ENCODE peak calls at places on chromosomes 13 and 19, in eight cellular contexts. Q, N, I, A, O, X, H and G are unnamed samples.

GRCh38 chr13:33694546-33694945 is 123.4 kb upstream of the RFC3 start:
- DNase-seq in A (no peak), I (no peak), O (no peak), N (no peak), H (no peak), Q (no peak), X (no peak), G (no peak)

GRCh38 chr13:47120284-47120683 is 223.4 kb upstream of the HTR2A start:
- DNase-seq in H (no peak), X (no peak), A (no peak), I (no peak), N (no peak), Q (no peak), O (no peak), G (no peak)

GRCh38 chr13:39273953-39274352 is 235.7 kb downstream of the NHLRC3 start:
- DNase-seq in Q (no peak), N (no peak), I (no peak), O (peak), H (peak), X (peak), A (peak), G (peak)

GRCh38 chr19:2097330-2098327 is 914 bp downstream of the IZUMO4 start:
- DNase-seq in A (no peak), O (no peak), Q (no peak), I (no peak), N (no peak), H (no peak), X (no peak), G (no peak)

GRCh38 chr13:75493156-75493555 is 11.2 kb upstream of the TBC1D4 start:
- DNase-seq in X (no peak), H (no peak), I (no peak), A (no peak), O (no peak), Q (no peak), N (no peak), G (no peak)

GRCh38 chr19:54281008-54281728 is at the start of gene LILRB2:
- DNase-seq in A (no peak), O (no peak), N (no peak), Q (no peak), X (no peak), I (no peak), H (no peak), G (no peak)

GRCh38 chr19:55635334-55635717 is 5.5 kb upstream of the ZNF580 start:
- DNase-seq in Q (no peak), I (no peak), X (no peak), O (no peak), A (no peak), N (no peak), H (no peak), G (no peak)

GRCh38 chr13:74289861-74290260 is 155.7 kb upstream of the KLF12 start:
- DNase-seq in O (no peak), X (no peak), A (no peak), Q (no peak), I (no peak), H (no peak), N (no peak), G (no peak)

GRCh38 chr19:17266589-17266974 is 661 bp upstream of the BABAM1 start:
- DNase-seq in Q (no peak), X (no peak), H (no peak), N (no peak), O (no peak), A (no peak), I (no peak), G (no peak)

GRCh38 chr19:7267792-7268736 is 26.1 kb downstream of the INSR start:
- DNase-seq in X (no peak), H (no peak), A (no peak), O (no peak), Q (no peak), N (no peak), I (no peak), G (no peak)

GRCh38 chr19:2661615-2662014 is 40.9 kb downstream of the GNG7 start:
- DNase-seq in I (no peak), A (no peak), Q (no peak), H (no peak), O (no peak), X (no peak), N (no peak), G (no peak)

GRCh38 chr13:49315036-49315565 is 67.4 kb downstream of the CDADC1 start:
- DNase-seq in N (peak), Q (no peak), A (no peak), H (no peak), I (no peak), X (no peak), O (no peak), G (no peak)

GRCh38 chr19:38287604-38288003 is 16.4 kb upstream of the C19orf33 start:
- DNase-seq in H (no peak), N (no peak), O (no peak), A (no peak), I (no peak), Q (no peak), X (no peak), G (no peak)

GRCh38 chr19:13835791-13836723 is 40.8 kb downstream of the ZSWIM4 start:
- DNase-seq in A (no peak), Q (peak), N (peak), X (no peak), I (no peak), H (no peak), O (no peak), G (no peak)

GRCh38 chr13:100859861-100860260 is 185.3 kb upstream of the TMTC4 start:
- DNase-seq in A (no peak), H (no peak), N (no peak), Q (no peak), X (no peak), O (no peak), I (no peak), G (no peak)

GRCh38 chr13:44969858-44970484 is 19.3 kb downstream of the NUFIP1 start:
- DNase-seq in Q (no peak), N (no peak), A (no peak), H (peak), I (peak), X (peak), O (peak), G (peak)

GRCh38 chr13:47964863-47965262 is 36.2 kb downstream of the SUCLA2 start:
- DNase-seq in O (no peak), Q (no peak), H (no peak), X (no peak), N (no peak), I (no peak), A (no peak), G (no peak)

GRCh38 chr19:35116085-35116801 is 620 bp downstream of the FXYD3 start:
- DNase-seq in O (no peak), Q (no peak), N (no peak), X (peak), I (no peak), A (peak), H (no peak), G (peak)

DNA sequence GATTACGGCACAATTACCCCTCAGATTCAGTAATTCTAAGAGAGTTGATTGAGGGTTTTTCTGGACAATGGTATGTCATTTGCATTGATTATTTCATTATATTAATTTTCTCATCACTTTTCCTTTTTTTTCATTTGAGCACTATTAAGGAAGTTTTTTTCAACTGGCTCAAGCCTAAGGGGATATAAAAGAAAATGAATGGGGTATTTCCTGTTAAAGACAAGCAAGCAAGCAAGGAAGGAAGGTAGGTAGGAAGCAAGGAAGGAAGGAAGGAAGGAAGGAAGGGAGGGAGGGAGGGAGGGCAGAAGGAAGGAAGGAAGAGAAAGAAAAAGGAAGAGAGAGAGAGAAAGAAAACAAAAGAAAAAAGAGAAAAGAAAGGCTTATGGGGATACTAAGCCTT is 620.3 kb downstream of the DIAPH3 start:
- DNase-seq in O (no peak), I (no peak), N (no peak), Q (no peak), A (no peak), H (no peak), X (no peak), G (no peak)
- H3K27ac ChIP-seq in O (no peak), I (no peak), N (no peak), Q (no peak), A (no peak), H (no peak), X (no peak), G (no peak)

GRCh38 chr13:80889829-80890228 is 548.9 kb upstream of the SPRY2 start:
- DNase-seq in A (no peak), H (no peak), N (no peak), X (no peak), I (no peak), Q (no peak), O (no peak), G (no peak)

GRCh38 chr13:80888421-80888820 is 547.5 kb upstream of the SPRY2 start:
- DNase-seq in A (no peak), X (no peak), N (no peak), H (no peak), Q (no peak), O (no peak), I (no peak), G (no peak)

GRCh38 chr13:80881495-80882482 is 540.9 kb upstream of the SPRY2 start:
- DNase-seq in Q (no peak), A (no peak), H (no peak), X (peak), I (no peak), O (peak), N (no peak), G (peak)

GRCh38 chr13:80883545-80883944 is 542.6 kb upstream of the SPRY2 start:
- DNase-seq in A (no peak), X (no peak), Q (no peak), I (no peak), N (no peak), H (no peak), O (no peak), G (no peak)

GRCh38 chr13:80884031-80884785 is 543.3 kb upstream of the SPRY2 start:
- DNase-seq in X (no peak), O (no peak), Q (no peak), N (no peak), H (peak), A (no peak), I (no peak), G (no peak)
- H3K27ac ChIP-seq in X (peak), O (no peak), Q (no peak), N (no peak), H (no peak), A (no peak), I (no peak), G (no peak)

GRCh38 chr19:30225615-30226463 is 146.3 kb upstream of the ZNF536 start:
- DNase-seq in N (no peak), Q (no peak), I (no peak), H (no peak), X (peak), O (no peak), A (no peak), G (no peak)
- H3K27ac ChIP-seq in N (no peak), Q (no peak), I (no peak), H (no peak), X (peak), O (no peak), A (peak), G (no peak)

DNA sequence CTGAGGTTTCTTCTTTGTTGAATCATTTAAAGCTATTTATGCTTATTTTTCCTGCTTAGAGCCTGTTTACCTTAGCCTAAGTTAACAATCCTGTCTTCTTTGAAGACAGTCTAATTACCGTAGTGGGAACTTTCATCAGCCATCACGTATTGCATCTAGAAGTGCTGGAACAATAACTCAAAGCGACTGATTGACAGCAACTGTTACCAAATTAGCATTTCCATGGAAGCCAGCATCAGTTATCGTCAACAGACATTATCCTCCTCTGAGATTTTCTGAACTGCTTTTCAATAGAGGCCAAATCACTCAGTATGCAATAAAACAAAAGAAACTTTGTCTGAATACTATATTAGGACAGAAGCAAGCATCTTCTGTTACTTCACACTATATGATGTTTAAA is 433.3 kb upstream of the SLITRK1 start:
- DNase-seq in N (no peak), X (no peak), H (no peak), I (no peak), A (no peak), O (no peak), Q (no peak), G (no peak)
- H3K27ac ChIP-seq in N (no peak), X (no peak), H (no peak), I (no peak), A (no peak), O (no peak), Q (no peak), G (no peak)

GRCh38 chr19:18510216-18510615 is 11.7 kb downstream of the ELL start:
- DNase-seq in Q (no peak), X (no peak), A (no peak), H (no peak), O (no peak), N (no peak), I (no peak), G (no peak)

GRCh38 chr19:18507727-18508440 is 14.0 kb downstream of the ELL start:
- DNase-seq in A (no peak), H (no peak), Q (peak), N (no peak), I (peak), X (no peak), O (peak), G (no peak)

GRCh38 chr19:18507021-18507726 is 14.7 kb downstream of the ELL start:
- DNase-seq in N (no peak), O (no peak), X (no peak), I (peak), H (no peak), Q (peak), A (peak), G (no peak)

GRCh38 chr19:18506545-18506944 is 15.3 kb downstream of the ELL start:
- DNase-seq in O (no peak), H (no peak), X (no peak), N (no peak), Q (no peak), A (no peak), I (no peak), G (no peak)

DNA sequence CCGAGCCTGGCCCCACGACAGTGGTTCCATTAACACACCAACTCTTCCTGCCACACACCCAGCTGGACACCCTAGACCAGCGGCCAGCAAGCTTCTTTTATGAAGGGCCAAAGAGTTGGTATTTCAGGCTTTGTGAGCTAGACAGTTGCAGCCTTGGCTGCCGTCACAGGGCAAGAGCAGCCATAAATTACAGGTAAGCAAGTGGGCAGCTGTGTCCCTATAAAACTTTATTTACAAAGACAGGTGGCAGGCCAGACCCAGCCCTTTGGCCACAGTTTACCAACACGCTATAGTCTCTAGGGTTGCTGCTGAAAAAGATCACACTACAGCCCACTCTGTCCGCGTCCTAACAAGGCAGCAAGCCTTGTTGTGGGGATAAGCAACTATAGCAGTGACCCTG is 13.3 kb downstream of the ELL start:
- DNase-seq in Q (no peak), A (no peak), H (no peak), O (no peak), I (no peak), N (no peak), X (no peak), G (no peak)
- H3K27ac ChIP-seq in Q (peak), A (peak), H (peak), O (peak), I (peak), N (peak), X (peak), G (peak)

DNA sequence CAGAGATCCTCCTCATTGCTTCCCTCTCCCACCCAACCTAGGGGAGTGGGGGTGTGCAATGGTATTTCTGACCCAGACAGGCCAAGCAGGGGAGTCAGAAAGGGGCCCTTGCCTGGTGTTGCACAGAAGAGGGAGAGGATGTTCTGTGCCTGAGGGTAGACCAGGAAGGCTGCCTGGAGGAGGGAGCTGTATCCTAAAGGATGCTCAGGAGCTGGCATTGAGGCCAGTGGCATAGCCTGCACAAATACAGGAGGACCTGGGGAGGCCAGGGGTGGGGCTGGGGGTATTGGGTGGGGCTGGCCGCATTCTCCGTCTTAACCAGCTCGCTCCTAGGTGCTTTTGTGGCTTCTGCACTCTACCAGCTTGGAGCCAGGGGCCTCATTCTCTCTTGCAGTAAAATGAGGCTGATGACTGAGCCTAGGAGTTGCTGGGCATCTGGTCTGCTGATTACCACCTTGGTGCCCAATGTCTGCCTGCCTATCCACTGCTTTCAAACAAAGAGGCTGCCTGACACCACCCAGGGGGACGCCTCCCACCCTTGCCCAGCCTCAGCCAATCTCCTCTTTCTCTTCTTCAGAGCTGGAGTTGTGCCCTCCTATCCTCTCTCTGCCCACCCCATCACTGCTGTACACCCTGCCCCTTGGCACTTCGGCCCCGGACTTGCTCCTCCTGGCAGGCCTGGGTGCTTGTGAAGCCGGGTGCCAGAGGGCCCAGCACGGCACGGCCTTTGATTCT is 4.6 kb downstream of the RNF225 start:
- DNase-seq in A (no peak), I (no peak), H (no peak), Q (no peak), X (no peak), N (no peak), O (no peak), G (no peak)
- H3K27ac ChIP-seq in A (no peak), I (no peak), H (no peak), Q (no peak), X (no peak), N (no peak), O (no peak), G (peak)

GRCh38 chr13:81142306-81142999 is 801.5 kb upstream of the SPRY2 start:
- DNase-seq in Q (no peak), O (no peak), X (no peak), I (no peak), N (no peak), A (no peak), H (no peak), G (no peak)

GRCh38 chr13:81138353-81138995 is 797.5 kb upstream of the SPRY2 start:
- DNase-seq in O (no peak), Q (no peak), N (no peak), A (no peak), I (no peak), X (peak), H (no peak), G (no peak)

DNA sequence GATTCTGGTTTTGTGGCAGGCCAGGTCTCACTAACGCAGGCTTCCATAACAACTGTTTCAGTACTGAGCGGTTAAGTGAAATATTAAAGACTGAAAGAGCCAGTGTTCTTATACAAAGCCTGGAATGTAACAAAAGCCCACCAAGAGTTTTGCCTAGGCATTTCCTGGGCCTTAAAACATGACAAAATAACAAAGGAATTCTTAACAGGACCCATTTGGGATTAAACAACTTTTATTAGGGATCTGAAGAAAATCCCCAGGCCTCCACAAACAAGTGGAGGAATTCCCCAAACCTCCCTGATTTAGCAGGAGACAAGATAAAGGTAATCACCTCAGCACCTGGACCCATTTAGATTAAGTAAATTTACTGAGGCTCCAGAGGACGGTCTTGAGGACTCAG is 799.7 kb upstream of the SPRY2 start:
- DNase-seq in H (no peak), X (no peak), A (no peak), O (no peak), N (no peak), I (no peak), Q (no peak), G (no peak)
- H3K27ac ChIP-seq in H (no peak), X (peak), A (no peak), O (no peak), N (no peak), I (no peak), Q (no peak), G (no peak)

GRCh38 chr13:27967203-27967735 is 1.8 kb downstream of the CDX2 start:
- DNase-seq in A (peak), H (no peak), X (no peak), O (no peak), Q (no peak), N (no peak), I (no peak), G (no peak)
- H3K27ac ChIP-seq in A (no peak), H (no peak), X (peak), O (no peak), Q (no peak), N (no peak), I (no peak), G (no peak)

GRCh38 chr19:9566729-9567128 is 17.6 kb downstream of the ZNF121 start:
- DNase-seq in O (no peak), H (no peak), Q (no peak), X (no peak), I (no peak), A (no peak), N (no peak), G (no peak)

GRCh38 chr19:9565900-9566705 is 18.2 kb downstream of the ZNF121 start:
- DNase-seq in Q (no peak), I (no peak), O (peak), X (no peak), A (no peak), H (no peak), N (no peak), G (no peak)

GRCh38 chr19:9570255-9570654 is 14.0 kb downstream of the ZNF121 start:
- DNase-seq in I (no peak), N (no peak), O (no peak), X (no peak), A (no peak), Q (no peak), H (no peak), G (no peak)
- H3K27ac ChIP-seq in I (no peak), N (no peak), O (no peak), X (no peak), A (no peak), Q (no peak), H (no peak), G (no peak)